ENCODE peak calls at places on chromosomes 4 and X, in four cellular contexts. E, S, Y and C are unnamed samples.

GRCh38 chr4:29046716-29047115 is 1673.5 kb upstream of the PCDH7 start:
- DNase-seq in E (no peak), S (no peak), Y (no peak), C (peak)

GRCh38 chrX:53421772-53422090 is 723 bp downstream of the SMC1A start:
- DNase-seq in E (peak), S (peak), Y (no peak), C (no peak)

GRCh38 chr4:80138556-80139538 is 58.5 kb upstream of the PRDM8 start:
- DNase-seq in E (no peak), S (no peak), Y (no peak), C (peak)

GRCh38 chr4:181685461-181685860 is 557.7 kb upstream of the TENM3 start:
- DNase-seq in E (no peak), S (no peak), Y (no peak), C (peak)

GRCh38 chr4:148044889-148045352 is 313.0 kb downstream of the ARHGAP10 start:
- DNase-seq in E (no peak), S (peak), Y (no peak), C (no peak)

GRCh38 chrX:68685722-68686683 is 38.5 kb downstream of the STARD8 start:
- DNase-seq in E (peak), S (no peak), Y (peak), C (peak)

GRCh38 chr4:52106701-52107100 is 55.6 kb downstream of the SPATA18 start:
- DNase-seq in E (no peak), S (no peak), Y (no peak), C (no peak)

GRCh38 chr4:31408136-31408535 is 688.0 kb downstream of the PCDH7 start:
- DNase-seq in E (no peak), S (no peak), Y (no peak), C (no peak)

GRCh38 chr4:77332696-77333270 is 175.8 kb downstream of the CCNG2 start:
- DNase-seq in E (no peak), S (no peak), Y (no peak), C (no peak)

GRCh38 chrX:20266810-20267598 is at the start of gene RPS6KA3:
- DNase-seq in E (peak), S (peak), Y (peak), C (peak)

GRCh38 chr4:156194896-156195295 is 241.2 kb upstream of the CTSO start:
- DNase-seq in E (no peak), S (no peak), Y (no peak), C (no peak)

GRCh38 chr4:58514299-58514698 is 1404.1 kb upstream of the IGFBP7 start:
- DNase-seq in E (no peak), S (no peak), Y (no peak), C (no peak)

GRCh38 chrX:23803931-23804381 is 21.0 kb downstream of the SAT1 start:
- DNase-seq in E (peak), S (peak), Y (no peak), C (peak)

GRCh38 chr4:153684182-153685073 is at the start of gene TLR2:
- DNase-seq in E (peak), S (no peak), Y (no peak), C (no peak)

GRCh38 chrX:82219129-82219528 is 1017.2 kb downstream of the SH3BGRL start:
- DNase-seq in E (no peak), S (no peak), Y (no peak), C (no peak)

GRCh38 chr4:187307131-187307530 is 583.5 kb upstream of the FAT1 start:
- DNase-seq in E (no peak), S (no peak), Y (no peak), C (peak)

GRCh38 chr4:145487626-145488025 is 6.0 kb downstream of the SMAD1 start:
- DNase-seq in E (no peak), S (no peak), Y (no peak), C (no peak)

GRCh38 chrX:120309873-120310730 is 1.2 kb downstream of the TMEM255A start:
- DNase-seq in E (peak), S (no peak), Y (no peak), C (no peak)

GRCh38 chr4:1049591-1049905 is 38.1 kb downstream of the FGFRL1 start:
- DNase-seq in E (no peak), S (no peak), Y (no peak), C (no peak)

GRCh38 chrX:48957477-48957826 is at the start of gene OTUD5:
- DNase-seq in E (peak), S (peak), Y (no peak), C (no peak)

GRCh38 chr4:7328162-7328912 is 106.4 kb downstream of the PSAPL1 start:
- DNase-seq in E (no peak), S (no peak), Y (no peak), C (no peak)

GRCh38 chr4:60657041-60657440 is 543.1 kb upstream of the ADGRL3 start:
- DNase-seq in E (no peak), S (no peak), Y (no peak), C (peak)

GRCh38 chr4:123939621-123940020 is 543.0 kb downstream of the SPRY1 start:
- DNase-seq in E (no peak), S (no peak), Y (no peak), C (peak)

GRCh38 chr4:157045507-157046127 is 30.3 kb upstream of the GLRB start:
- DNase-seq in E (peak), S (peak), Y (peak), C (peak)

GRCh38 chrX:145848451-145848850 is 30.8 kb downstream of the SLITRK2 start:
- DNase-seq in E (no peak), S (no peak), Y (no peak), C (no peak)
- TF ChIP-seq MAZ in E (no peak), S (no peak), Y (no peak), C (no peak)

GRCh38 chr4:86498560-86499166 is 95.5 kb upstream of the PTPN13 start:
- DNase-seq in E (peak), S (peak), Y (peak), C (peak)
- TF ChIP-seq MAZ in E (no peak), S (no peak), Y (no peak), C (no peak)

DNA sequence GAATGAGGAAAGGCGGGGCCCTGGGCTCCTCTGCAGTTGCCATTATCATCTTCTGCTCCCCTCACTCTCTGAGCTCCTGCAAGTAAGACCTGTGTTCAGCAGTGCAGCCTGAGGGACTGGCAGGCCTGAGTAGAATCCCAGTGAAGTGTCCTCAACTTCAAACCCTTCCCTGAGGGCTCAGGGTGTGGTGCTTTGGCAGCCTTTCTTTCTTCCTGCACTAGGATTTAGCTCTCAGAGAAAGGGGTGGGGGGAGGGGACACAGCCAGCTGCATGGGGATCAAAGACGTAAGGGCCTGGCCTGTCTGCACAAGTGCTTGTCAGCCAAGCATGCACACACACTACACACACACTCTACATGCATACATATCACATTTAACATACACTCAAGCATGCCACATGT is 223.5 kb upstream of the RPL34 start:
- DNase-seq in E (no peak), S (no peak), Y (no peak), C (no peak)
- TF ChIP-seq MAZ in E (no peak), S (no peak), Y (no peak), C (no peak)

GRCh38 chr4:54320826-54321320 is 91.8 kb downstream of the PDGFRA start:
- DNase-seq in E (no peak), S (no peak), Y (no peak), C (no peak)

GRCh38 chr4:54316139-54316538 is 87.0 kb downstream of the PDGFRA start:
- DNase-seq in E (no peak), S (no peak), Y (no peak), C (no peak)

GRCh38 chr4:54315561-54315960 is 86.5 kb downstream of the PDGFRA start:
- DNase-seq in E (no peak), S (no peak), Y (no peak), C (no peak)

GRCh38 chr4:54317690-54318089 is 88.6 kb downstream of the PDGFRA start:
- DNase-seq in E (no peak), S (no peak), Y (no peak), C (no peak)

DNA sequence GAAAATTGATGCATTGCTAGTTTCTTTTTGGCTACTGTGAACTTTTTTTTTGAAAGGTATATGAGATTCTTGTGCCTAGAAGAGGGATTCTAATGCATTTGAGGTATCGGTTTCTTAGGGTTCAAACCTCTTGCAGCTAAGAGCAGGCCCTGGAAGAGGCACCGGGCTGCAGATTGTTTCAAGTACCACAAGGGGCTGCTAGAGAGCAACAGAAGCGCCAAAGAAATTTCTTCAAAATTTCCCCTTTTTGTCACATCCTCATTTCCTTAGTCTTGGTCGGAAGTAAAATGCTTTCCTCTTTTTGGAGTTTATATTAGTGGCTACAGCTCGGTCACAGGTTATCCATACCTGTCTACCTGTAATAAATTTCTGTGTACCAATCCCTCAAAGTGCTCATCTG is 89.8 kb downstream of the PDGFRA start:
- DNase-seq in E (peak), S (peak), Y (peak), C (peak)
- TF ChIP-seq MAZ in E (no peak), S (no peak), Y (no peak), C (no peak)

GRCh38 chrX:118499295-118499694 is 3.7 kb downstream of the DOCK11 start:
- DNase-seq in E (no peak), S (no peak), Y (no peak), C (no peak)
- TF ChIP-seq MAZ in E (no peak), S (no peak), Y (no peak), C (no peak)

GRCh38 chr4:4388418-4388817 is 1.5 kb downstream of the NSG1 start:
- DNase-seq in E (no peak), S (no peak), Y (no peak), C (no peak)

GRCh38 chr4:4386736-4387392 is at the start of gene NSG1:
- DNase-seq in E (no peak), S (no peak), Y (peak), C (peak)

GRCh38 chr4:4386296-4386735 is 586 bp upstream of the NSG1 start:
- DNase-seq in E (no peak), S (no peak), Y (peak), C (no peak)

GRCh38 chr4:4388836-4389575 is 2.1 kb downstream of the NSG1 start:
- DNase-seq in E (no peak), S (no peak), Y (no peak), C (no peak)

DNA sequence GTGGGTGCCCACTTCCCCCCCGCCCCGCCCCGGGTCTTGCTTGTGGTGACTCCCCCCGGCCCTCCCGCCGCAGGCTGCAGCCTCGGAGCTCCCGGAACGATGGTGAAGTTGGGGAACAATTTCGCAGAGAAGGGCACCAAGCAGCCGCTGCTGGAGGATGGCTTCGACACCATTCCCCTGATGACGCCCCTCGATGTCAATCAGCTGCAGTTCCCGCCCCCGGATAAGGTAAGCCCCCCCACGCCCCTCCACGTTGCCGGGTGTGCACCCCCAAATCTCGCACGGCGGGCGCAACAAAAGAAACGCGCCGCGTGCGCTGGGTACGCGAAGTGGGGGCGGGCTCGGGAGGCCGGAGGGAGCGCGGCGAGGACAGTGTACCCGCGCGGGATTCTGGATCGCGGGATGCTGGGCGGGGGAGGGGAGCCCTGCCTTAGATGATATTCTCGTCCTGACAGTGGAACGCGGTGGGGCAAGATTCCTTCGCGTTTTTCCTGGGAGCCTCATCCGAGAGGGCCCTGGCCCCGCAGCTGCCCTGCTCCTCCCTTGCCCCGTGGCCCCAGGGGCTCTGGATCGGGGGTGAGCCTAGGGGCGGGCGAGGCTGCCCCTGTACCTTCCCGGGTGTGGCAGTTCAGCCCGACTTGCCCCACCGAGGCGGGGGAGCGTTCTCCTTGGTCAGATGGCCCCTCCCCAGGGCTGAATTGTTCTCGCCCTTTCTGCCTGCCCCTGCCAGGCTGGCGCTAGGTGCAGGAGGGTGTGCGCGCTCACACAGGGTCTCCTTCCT is 819 bp downstream of the NSG1 start:
- DNase-seq in E (no peak), S (no peak), Y (no peak), C (no peak)
- TF ChIP-seq MAZ in E (no peak), S (no peak), Y (no peak), C (no peak)

GRCh38 chrX:130801901-130802300 is 101.1 kb downstream of the ENOX2 start:
- DNase-seq in E (no peak), S (peak), Y (no peak), C (peak)

GRCh38 chrX:130805906-130806305 is 97.1 kb downstream of the ENOX2 start:
- DNase-seq in E (no peak), S (no peak), Y (no peak), C (no peak)

GRCh38 chrX:130799393-130799792 is 103.6 kb downstream of the ENOX2 start:
- DNase-seq in E (no peak), S (no peak), Y (no peak), C (peak)

DNA sequence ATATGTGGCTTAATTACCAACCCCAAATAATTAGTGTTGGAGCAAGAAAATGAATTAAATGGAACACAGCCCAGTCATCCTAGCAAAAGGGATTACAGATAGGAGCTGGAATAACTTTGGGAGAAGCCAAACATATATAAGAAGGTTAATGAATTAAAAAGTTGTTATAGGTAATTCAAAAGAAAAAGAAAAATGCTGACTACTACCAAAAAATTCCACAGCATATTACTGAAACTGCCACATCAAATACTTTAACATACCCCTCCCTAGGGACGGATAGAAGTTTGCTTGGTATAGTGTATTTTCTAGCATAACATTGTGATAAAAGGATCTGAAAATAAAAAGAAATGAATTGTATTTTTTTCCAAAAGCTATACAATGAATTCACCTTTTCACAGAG is 99.5 kb downstream of the ENOX2 start:
- DNase-seq in E (no peak), S (no peak), Y (no peak), C (no peak)
- TF ChIP-seq MAZ in E (no peak), S (no peak), Y (no peak), C (no peak)